ENCODE peak calls at places on chromosome 11, in four cellular contexts. One of them, this sample, is unnamed.

GRCh38 chr11:13290221-13290980 is 12.8 kb downstream of the BMAL1 start:
- DNase-seq in RWPE1: peak
- DNase-seq in type B pancreatic cell: no peak
- DNase-seq in omental fat pad: no peak
- DNase-seq in this sample: no peak

GRCh38 chr11:67306769-67307544 is 3.6 kb downstream of the SSH3 start:
- DNase-seq in type B pancreatic cell: no peak
- DNase-seq in omental fat pad: no peak
- DNase-seq in RWPE1: no peak
- DNase-seq in this sample: no peak

GRCh38 chr11:120877746-120878365 is 146.0 kb upstream of the TBCEL start:
- DNase-seq in omental fat pad: no peak
- DNase-seq in RWPE1: no peak
- DNase-seq in type B pancreatic cell: no peak
- DNase-seq in this sample: no peak

GRCh38 chr11:14645247-14645912 is 1.8 kb downstream of the PDE3B start:
- DNase-seq in omental fat pad: no peak
- DNase-seq in type B pancreatic cell: no peak
- DNase-seq in RWPE1: peak
- DNase-seq in this sample: no peak

GRCh38 chr11:98455500-98456186 is 565.1 kb upstream of the CNTN5 start:
- DNase-seq in omental fat pad: no peak
- DNase-seq in RWPE1: no peak
- DNase-seq in type B pancreatic cell: no peak
- DNase-seq in this sample: no peak

GRCh38 chr11:80816454-80816847 is 1375.6 kb upstream of the TENM4 start:
- DNase-seq in omental fat pad: no peak
- DNase-seq in type B pancreatic cell: no peak
- DNase-seq in RWPE1: no peak
- DNase-seq in this sample: no peak

GRCh38 chr11:45141631-45142030 is 4.8 kb upstream of the PRDM11 start:
- DNase-seq in omental fat pad: no peak
- DNase-seq in type B pancreatic cell: no peak
- DNase-seq in RWPE1: no peak
- DNase-seq in this sample: no peak

GRCh38 chr11:107384136-107384535 is 73.5 kb downstream of the CWF19L2 start:
- DNase-seq in type B pancreatic cell: no peak
- DNase-seq in RWPE1: peak
- DNase-seq in omental fat pad: no peak
- DNase-seq in this sample: no peak

GRCh38 chr11:48093795-48094642 is 113.7 kb downstream of the PTPRJ start:
- DNase-seq in omental fat pad: no peak
- DNase-seq in type B pancreatic cell: peak
- DNase-seq in RWPE1: no peak
- DNase-seq in this sample: no peak

GRCh38 chr11:36953986-36954385 is 355.9 kb upstream of the RAG2 start:
- DNase-seq in omental fat pad: no peak
- DNase-seq in RWPE1: no peak
- DNase-seq in type B pancreatic cell: no peak
- DNase-seq in this sample: no peak

GRCh38 chr11:94910281-94910680 is 63.1 kb downstream of the CWC15 start:
- DNase-seq in RWPE1: no peak
- DNase-seq in type B pancreatic cell: no peak
- DNase-seq in omental fat pad: no peak
- DNase-seq in this sample: no peak

GRCh38 chr11:12689029-12689755 is 15.0 kb downstream of the TEAD1 start:
- DNase-seq in RWPE1: no peak
- DNase-seq in type B pancreatic cell: no peak
- DNase-seq in omental fat pad: no peak
- DNase-seq in this sample: no peak

DNA sequence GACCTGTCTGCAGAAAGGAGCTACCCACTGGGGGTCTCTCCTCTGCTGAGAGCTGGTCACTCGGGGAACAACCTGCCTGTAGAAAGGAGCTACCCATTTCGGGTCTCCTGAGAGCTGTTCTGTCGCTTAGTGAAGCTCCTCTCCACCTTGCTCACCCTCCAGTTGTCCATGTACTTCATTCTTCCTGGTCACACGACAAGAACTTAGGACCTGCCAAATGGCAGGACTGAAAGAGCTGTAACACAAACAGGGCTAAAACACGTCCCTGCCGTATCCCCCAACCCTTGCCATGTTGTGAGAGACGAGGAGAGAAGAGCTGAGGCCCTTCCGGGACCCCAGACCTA is 24.1 kb upstream of the RNASEH2C start:
- DNase-seq in type B pancreatic cell: no peak
- DNase-seq in RWPE1: no peak
- DNase-seq in omental fat pad: no peak
- DNase-seq in this sample: no peak
- TF ChIP-seq CTCF in type B pancreatic cell: no peak
- TF ChIP-seq CTCF in RWPE1: peak
- TF ChIP-seq CTCF in omental fat pad: no peak
- TF ChIP-seq CTCF in this sample: no peak

DNA sequence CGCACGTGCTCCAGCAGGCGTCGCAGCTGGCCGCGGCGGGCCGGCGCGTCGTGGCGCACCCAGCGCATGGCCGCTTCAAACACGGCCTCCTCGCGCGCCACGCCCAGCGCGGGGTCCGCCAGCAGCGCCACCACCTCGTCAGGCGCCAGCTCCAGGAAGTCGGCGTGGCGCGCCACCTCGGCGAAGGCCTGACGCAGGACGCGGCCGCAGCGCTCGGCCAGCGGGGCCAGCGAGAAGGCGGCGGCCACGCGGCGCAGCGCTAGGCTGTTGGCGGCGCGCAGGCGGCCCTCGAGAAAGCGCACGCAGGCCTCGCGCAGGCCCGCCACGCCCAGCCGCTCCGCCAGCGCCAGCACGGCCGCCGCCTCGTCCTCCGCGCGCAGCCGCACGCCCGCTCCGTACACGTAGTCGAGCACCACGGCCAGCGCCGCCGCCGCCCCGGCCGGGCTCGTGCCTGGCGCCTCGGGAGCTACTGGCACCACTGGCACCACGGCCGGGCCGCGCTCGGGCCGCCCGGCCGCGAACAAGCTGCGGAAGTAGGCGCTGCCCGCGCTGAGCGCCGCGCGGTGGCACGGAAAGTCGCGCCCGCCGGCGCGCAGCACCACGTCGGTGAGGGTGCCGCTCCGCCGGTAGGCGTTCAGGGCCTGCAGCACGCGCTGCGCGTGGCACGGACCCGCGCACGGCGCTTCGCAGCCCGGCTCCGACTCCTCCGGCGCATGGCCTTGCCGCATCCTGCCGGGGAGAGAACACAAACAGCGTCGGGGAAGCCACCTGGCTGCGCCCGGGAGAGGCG is 2.9 kb downstream of the KLHL35 start:
- DNase-seq in RWPE1: peak
- DNase-seq in omental fat pad: no peak
- DNase-seq in type B pancreatic cell: peak
- DNase-seq in this sample: peak
- TF ChIP-seq CTCF in RWPE1: no peak
- TF ChIP-seq CTCF in omental fat pad: no peak
- TF ChIP-seq CTCF in type B pancreatic cell: peak
- TF ChIP-seq CTCF in this sample: no peak

DNA sequence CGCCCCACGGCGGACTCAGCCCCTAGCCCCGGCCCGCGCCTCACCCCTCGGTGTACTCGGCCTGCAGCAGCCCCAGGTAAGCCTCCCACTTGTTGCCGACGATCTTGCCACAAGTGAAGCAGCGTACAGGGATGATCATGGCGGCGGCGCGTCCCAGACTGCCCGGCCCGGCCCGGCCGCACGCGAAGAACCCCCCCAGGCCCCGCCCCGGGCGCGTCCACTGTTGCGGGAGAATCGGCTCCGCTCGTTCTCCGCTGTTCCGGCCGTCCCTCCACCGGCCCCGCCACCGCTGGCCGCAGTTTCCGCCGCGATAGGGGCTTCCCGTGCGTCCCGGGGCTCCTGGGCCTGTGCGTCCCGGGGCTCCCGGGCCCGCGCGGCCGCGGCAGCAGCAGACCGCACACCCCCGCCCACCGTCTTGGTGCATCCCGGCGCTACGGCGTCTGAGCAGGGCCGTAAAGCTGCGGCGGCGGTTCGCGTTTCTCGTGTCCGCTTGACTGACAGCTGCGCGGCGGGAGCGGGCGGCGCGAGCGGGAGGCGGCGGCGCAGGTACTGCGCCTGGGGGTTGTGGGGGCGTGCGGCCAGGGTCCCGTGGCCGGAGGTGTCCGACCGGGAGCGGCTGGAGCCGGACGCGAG is at the start of the genes POLR2L and TSPAN4:
- DNase-seq in type B pancreatic cell: peak
- DNase-seq in omental fat pad: peak
- DNase-seq in RWPE1: peak
- DNase-seq in this sample: peak
- TF ChIP-seq CTCF in type B pancreatic cell: no peak
- TF ChIP-seq CTCF in omental fat pad: no peak
- TF ChIP-seq CTCF in RWPE1: no peak
- TF ChIP-seq CTCF in this sample: no peak

DNA sequence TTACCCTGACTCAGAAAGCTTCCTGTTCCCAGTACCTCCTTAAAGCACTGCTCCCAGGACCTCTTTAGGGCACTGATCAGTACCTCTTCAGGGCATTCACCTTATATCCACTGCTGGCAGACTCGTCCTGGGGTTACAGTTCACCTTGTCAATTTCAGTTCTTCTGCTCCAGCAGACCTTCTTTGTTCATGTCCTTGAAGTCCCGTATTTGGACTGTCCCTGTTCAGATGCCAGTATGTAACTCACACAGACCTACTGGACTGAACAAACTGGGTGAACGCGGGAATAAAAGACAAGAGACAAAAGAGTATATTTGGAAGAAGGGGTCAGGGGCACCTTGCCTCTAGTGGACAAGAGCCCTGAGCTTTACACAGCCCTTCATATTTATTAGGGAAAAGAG is 31.8 kb upstream of the NCAM1 start:
- DNase-seq in RWPE1: no peak
- DNase-seq in omental fat pad: no peak
- DNase-seq in type B pancreatic cell: no peak
- DNase-seq in this sample: no peak
- TF ChIP-seq CTCF in RWPE1: no peak
- TF ChIP-seq CTCF in omental fat pad: no peak
- TF ChIP-seq CTCF in type B pancreatic cell: no peak
- TF ChIP-seq CTCF in this sample: no peak

DNA sequence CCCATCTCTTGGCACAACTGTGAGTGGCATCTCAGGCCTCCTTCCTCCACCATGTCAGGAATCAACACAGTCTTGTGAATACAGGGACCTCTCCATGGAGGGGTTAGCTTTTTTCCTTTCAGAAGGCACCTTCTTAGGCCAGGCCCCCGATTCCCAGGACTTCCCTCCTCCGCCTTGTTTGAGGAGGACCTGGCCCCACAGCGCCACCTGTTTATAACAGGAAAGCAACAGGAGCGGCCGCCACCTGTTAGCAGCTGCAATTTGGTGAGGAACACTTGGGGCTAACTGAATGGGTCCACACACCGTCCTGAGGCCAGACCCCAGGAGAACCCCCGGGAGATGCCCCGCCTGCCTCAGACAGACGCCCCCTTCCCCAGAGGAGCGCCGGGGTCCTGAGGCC is 3.8 kb upstream of the PKP3 start:
- DNase-seq in type B pancreatic cell: no peak
- DNase-seq in omental fat pad: no peak
- DNase-seq in RWPE1: no peak
- DNase-seq in this sample: no peak
- TF ChIP-seq CTCF in type B pancreatic cell: no peak
- TF ChIP-seq CTCF in omental fat pad: no peak
- TF ChIP-seq CTCF in RWPE1: no peak
- TF ChIP-seq CTCF in this sample: no peak

GRCh38 chr11:112805658-112806057 is 155.6 kb upstream of the NCAM1 start:
- DNase-seq in type B pancreatic cell: no peak
- DNase-seq in omental fat pad: no peak
- DNase-seq in RWPE1: no peak
- DNase-seq in this sample: no peak

GRCh38 chr11:112806256-112806655 is 155.0 kb upstream of the NCAM1 start:
- DNase-seq in RWPE1: no peak
- DNase-seq in omental fat pad: no peak
- DNase-seq in type B pancreatic cell: no peak
- DNase-seq in this sample: no peak

GRCh38 chr11:112810951-112811350 is 150.3 kb upstream of the NCAM1 start:
- DNase-seq in RWPE1: no peak
- DNase-seq in type B pancreatic cell: no peak
- DNase-seq in omental fat pad: no peak
- DNase-seq in this sample: no peak

GRCh38 chr11:112809429-112809828 is 151.8 kb upstream of the NCAM1 start:
- DNase-seq in type B pancreatic cell: no peak
- DNase-seq in RWPE1: no peak
- DNase-seq in omental fat pad: no peak
- DNase-seq in this sample: no peak

DNA sequence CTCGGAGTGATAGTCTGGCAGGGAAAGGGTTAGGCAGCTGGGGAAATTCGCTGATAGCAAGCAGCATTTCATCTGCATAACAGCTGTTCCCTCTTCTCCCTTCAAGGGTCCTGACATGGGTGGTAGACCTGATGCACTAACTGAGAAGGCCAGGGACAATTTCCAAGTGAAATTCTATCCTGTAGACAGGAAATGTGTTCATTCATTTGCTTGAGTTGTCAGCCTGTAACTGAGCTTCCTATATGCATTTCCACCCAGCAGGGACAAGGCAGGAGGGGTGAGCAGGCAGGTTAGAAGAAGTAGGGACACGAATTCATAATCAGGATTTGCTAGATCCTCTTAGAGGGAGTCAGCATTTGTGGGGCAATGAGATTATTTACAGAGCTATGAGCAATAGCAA is 154.3 kb upstream of the NCAM1 start:
- DNase-seq in omental fat pad: no peak
- DNase-seq in RWPE1: no peak
- DNase-seq in type B pancreatic cell: no peak
- DNase-seq in this sample: no peak
- TF ChIP-seq CTCF in omental fat pad: no peak
- TF ChIP-seq CTCF in RWPE1: no peak
- TF ChIP-seq CTCF in type B pancreatic cell: no peak
- TF ChIP-seq CTCF in this sample: no peak

GRCh38 chr11:20626279-20626678 is 26.9 kb downstream of the SLC6A5 start:
- DNase-seq in type B pancreatic cell: no peak
- DNase-seq in RWPE1: no peak
- DNase-seq in omental fat pad: no peak
- DNase-seq in this sample: no peak

GRCh38 chr11:20627026-20627425 is 27.6 kb downstream of the SLC6A5 start:
- DNase-seq in type B pancreatic cell: no peak
- DNase-seq in RWPE1: no peak
- DNase-seq in omental fat pad: no peak
- DNase-seq in this sample: no peak

GRCh38 chr11:20621679-20622078 is 22.3 kb downstream of the SLC6A5 start:
- DNase-seq in omental fat pad: no peak
- DNase-seq in RWPE1: no peak
- DNase-seq in type B pancreatic cell: no peak
- DNase-seq in this sample: no peak

GRCh38 chr11:20620988-20621387 is 21.6 kb downstream of the SLC6A5 start:
- DNase-seq in omental fat pad: no peak
- DNase-seq in type B pancreatic cell: no peak
- DNase-seq in RWPE1: no peak
- DNase-seq in this sample: no peak

GRCh38 chr11:20623258-20623657 is 23.9 kb downstream of the SLC6A5 start:
- DNase-seq in type B pancreatic cell: no peak
- DNase-seq in omental fat pad: no peak
- DNase-seq in RWPE1: no peak
- DNase-seq in this sample: no peak
- TF ChIP-seq CTCF in type B pancreatic cell: no peak
- TF ChIP-seq CTCF in omental fat pad: no peak
- TF ChIP-seq CTCF in RWPE1: no peak
- TF ChIP-seq CTCF in this sample: no peak

GRCh38 chr11:91261513-91261912 is 963.1 kb upstream of the FAT3 start:
- DNase-seq in omental fat pad: no peak
- DNase-seq in type B pancreatic cell: no peak
- DNase-seq in RWPE1: no peak
- DNase-seq in this sample: no peak
- TF ChIP-seq CTCF in omental fat pad: no peak
- TF ChIP-seq CTCF in type B pancreatic cell: peak
- TF ChIP-seq CTCF in RWPE1: no peak
- TF ChIP-seq CTCF in this sample: no peak

This sample was measured in natural killer cell.